ENCODE peak calls at places on chromosomes 12 and 14, in five cellular contexts. O is CD4-positive, alpha-beta memory T cell; T is nucleus accumbens; P is cardiac muscle cell; Q is non-pigmented ciliary epithelial cell. Y is an unnamed sample.

GRCh38 chr14:100665518-100666032 is 61.1 kb upstream of the DLK1 start:
- DNase-seq in O (no peak), T (no peak), P (no peak), Q (no peak), Y (no peak)

GRCh38 chr14:33714527-33715222 is 236.2 kb downstream of the EGLN3 start:
- DNase-seq in O (no peak), T (no peak), P (no peak), Q (no peak), Y (no peak)

GRCh38 chr12:47755655-47756562 is 2.8 kb downstream of the RAPGEF3 start:
- DNase-seq in O (no peak), T (no peak), P (no peak), Q (no peak), Y (no peak)

GRCh38 chr12:77995436-77996167 is 164.9 kb downstream of the NAV3 start:
- DNase-seq in O (no peak), T (no peak), P (no peak), Q (peak), Y (peak)

GRCh38 chr12:105382771-105383632 is 52.5 kb downstream of the C12orf75 start:
- DNase-seq in O (peak), T (no peak), P (peak), Q (peak), Y (no peak)

GRCh38 chr12:68870443-68870842 is 62.5 kb downstream of the MDM2 start:
- DNase-seq in O (no peak), T (no peak), P (no peak), Q (no peak), Y (no peak)

GRCh38 chr12:93938921-93939320 is 209.5 kb upstream of the PLXNC1 start:
- DNase-seq in O (no peak), T (no peak), P (no peak), Q (no peak), Y (no peak)

GRCh38 chr12:64103821-64104220 is 118.3 kb downstream of the KICS2 start:
- DNase-seq in O (no peak), T (no peak), P (no peak), Q (no peak), Y (peak)

GRCh38 chr12:129772463-129773169 is 131.2 kb downstream of the TMEM132D start:
- DNase-seq in O (no peak), T (no peak), P (no peak), Q (peak), Y (no peak)

GRCh38 chr14:44149597-44149996 is 357.5 kb downstream of the FSCB start:
- DNase-seq in O (no peak), T (no peak), P (peak), Q (no peak), Y (no peak)

GRCh38 chr12:22121224-22121623 is 75.2 kb downstream of the CMAS start:
- DNase-seq in O (no peak), T (no peak), P (no peak), Q (no peak), Y (no peak)

GRCh38 chr12:127411141-127411915 is 855.6 kb upstream of the TMEM132C start:
- DNase-seq in O (no peak), T (no peak), P (no peak), Q (no peak), Y (no peak)

GRCh38 chr12:3152892-3153291 is 75.7 kb downstream of the TSPAN9 start:
- DNase-seq in O (no peak), T (no peak), P (no peak), Q (no peak), Y (no peak)

Y was measured in skeletal muscle cell.